ENCODE peak calls at places on chromosomes 5 and 9, in eight cellular contexts. M, D, X, B, H, U, I and R are unnamed samples.

GRCh38 chr9:16718952-16719351 is 151.5 kb downstream of the BNC2 start:
- DNase-seq in M (no peak), D (no peak), X (no peak), B (no peak), H (no peak), U (peak; percentile 41), I (no peak), R (no peak)

GRCh38 chr9:75085640-75086039 is 2.3 kb downstream of the NMRK1 start:
- DNase-seq in M (no peak), D (no peak), X (no peak), B (no peak), H (no peak), U (no peak), I (no peak), R (no peak)

GRCh38 chr9:73200694-73201432 is 49.2 kb downstream of the ANXA1 start:
- DNase-seq in M (peak; percentile 2), D (no peak), X (peak; percentile 37), B (no peak), H (no peak), U (no peak), I (peak; percentile 27), R (no peak)

GRCh38 chr5:128774605-128775004 is 190.7 kb upstream of the SLC27A6 start:
- DNase-seq in M (no peak), D (no peak), X (peak; percentile 8), B (no peak), H (no peak), U (no peak), I (peak; percentile 77), R (no peak)

GRCh38 chr5:1930501-1930879 is 47.8 kb upstream of the IRX4 start:
- DNase-seq in M (no peak), D (no peak), X (no peak), B (no peak), H (no peak), U (peak; percentile 48), I (no peak), R (no peak)

GRCh38 chr9:94097788-94098413 is 13.6 kb downstream of the PTPDC1 start:
- DNase-seq in M (peak; percentile 75), D (no peak), X (peak; percentile 93), B (no peak), H (no peak), U (no peak), I (no peak), R (no peak)

GRCh38 chr9:136048560-136049411 is 46.3 kb downstream of the NACC2 start:
- DNase-seq in M (no peak), D (no peak), X (no peak), B (no peak), H (no peak), U (no peak), I (peak; percentile 40), R (no peak)

GRCh38 chr5:151072234-151073025 is 8.4 kb downstream of the TNIP1 start:
- DNase-seq in M (peak; percentile 78), D (peak; percentile 75), X (peak; percentile 66), B (no peak), H (no peak), U (no peak), I (no peak), R (no peak)

GRCh38 chr9:13412323-13412722 is 132.8 kb upstream of the MPDZ start:
- DNase-seq in M (no peak), D (no peak), X (no peak), B (no peak), H (no peak), U (no peak), I (no peak), R (no peak)

GRCh38 chr9:32581512-32582143 is 8.7 kb upstream of the NDUFB6 start:
- DNase-seq in M (peak; percentile 43), D (peak; percentile 36), X (peak; percentile 47), B (no peak), H (peak; percentile 21), U (no peak), I (peak; percentile 83), R (no peak)

GRCh38 chr9:89775641-89776040 is 170.8 kb downstream of the GADD45G start:
- DNase-seq in M (no peak), D (no peak), X (no peak), B (no peak), H (no peak), U (peak; percentile 21), I (no peak), R (no peak)

GRCh38 chr9:37032713-37033112 is 1.4 kb downstream of the PAX5 start:
- DNase-seq in M (no peak), D (no peak), X (no peak), B (no peak), H (no peak), U (no peak), I (no peak), R (no peak)

GRCh38 chr9:133421615-133422542 is at the start of gene ADAMTS13:
- DNase-seq in M (no peak), D (peak; percentile 58), X (no peak), B (no peak), H (no peak), U (no peak), I (no peak), R (no peak)

GRCh38 chr9:125758986-125759811 is 12.0 kb downstream of the PBX3 start:
- DNase-seq in M (no peak), D (no peak), X (no peak), B (no peak), H (no peak), U (no peak), I (peak; percentile 90), R (no peak)

GRCh38 chr5:132238169-132238744 is 10.6 kb upstream of the P4HA2 start:
- DNase-seq in M (no peak), D (peak; percentile 71), X (peak; percentile 63), B (peak; percentile 62), H (peak; percentile 57), U (peak; percentile 78), I (peak; percentile 67), R (no peak)

GRCh38 chr5:337565-338130 is 16.1 kb downstream of the AHRR start:
- DNase-seq in M (peak; percentile 68), D (peak; percentile 77), X (peak; percentile 30), B (no peak), H (no peak), U (no peak), I (peak; percentile 37), R (no peak)

GRCh38 chr5:82386576-82386975 is 108.4 kb upstream of the RPS23 start:
- DNase-seq in M (no peak), D (peak; percentile 14), X (peak; percentile 72), B (no peak), H (no peak), U (no peak), I (no peak), R (no peak)